ENCODE peak calls at places on chromosomes 1 and 21, in four cellular contexts. B is adrenal gland, F is suprapubic skin, I is stomach. J is an unnamed sample.
A peak's percentile ranks its signal among the peaks of the same experiment; 100 is the strongest.

GRCh38 chr1:210739627-210740026 is 394.3 kb downstream of the KCNH1 start:
- DNase-seq in B (no peak), F (no peak), I (no peak), J (no peak)

GRCh38 chr1:53616511-53616910 is 122.5 kb downstream of the GLIS1 start:
- DNase-seq in B (no peak), F (peak; percentile 49), I (peak; percentile 9), J (peak; percentile 18)

GRCh38 chr21:26818911-26819310 is 26.3 kb downstream of the ADAMTS1 start:
- DNase-seq in B (no peak), F (no peak), I (no peak), J (no peak)

GRCh38 chr1:64675718-64676345 is 69.0 kb upstream of the RAVER2 start:
- DNase-seq in B (no peak), F (no peak), I (no peak), J (no peak)

GRCh38 chr1:56441586-56441985 is 137.8 kb downstream of the PLPP3 start:
- DNase-seq in B (no peak), F (no peak), I (no peak), J (no peak)

GRCh38 chr21:35226960-35227741 is 178.0 kb upstream of the RUNX1 start:
- DNase-seq in B (no peak), F (no peak), I (no peak), J (no peak)

GRCh38 chr1:87501738-87502137 is 173.1 kb downstream of the LMO4 start:
- DNase-seq in B (no peak), F (no peak), I (no peak), J (no peak)

GRCh38 chr1:16716691-16717173 is 23.6 kb upstream of the RNU1-4 start:
- DNase-seq in B (no peak), F (peak; percentile 63), I (peak; percentile 25), J (peak; percentile 47)

GRCh38 chr1:212752256-212752933 is 39.2 kb downstream of the NSL1 start:
- DNase-seq in B (no peak), F (no peak), I (no peak), J (no peak)

GRCh38 chr1:51736702-51737101 is 119.8 kb downstream of the OSBPL9 start:
- DNase-seq in B (no peak), F (no peak), I (no peak), J (no peak)

GRCh38 chr21:39326607-39327307 is 13.3 kb upstream of the BRWD1 start:
- DNase-seq in B (no peak), F (no peak), I (no peak), J (no peak)

DNA sequence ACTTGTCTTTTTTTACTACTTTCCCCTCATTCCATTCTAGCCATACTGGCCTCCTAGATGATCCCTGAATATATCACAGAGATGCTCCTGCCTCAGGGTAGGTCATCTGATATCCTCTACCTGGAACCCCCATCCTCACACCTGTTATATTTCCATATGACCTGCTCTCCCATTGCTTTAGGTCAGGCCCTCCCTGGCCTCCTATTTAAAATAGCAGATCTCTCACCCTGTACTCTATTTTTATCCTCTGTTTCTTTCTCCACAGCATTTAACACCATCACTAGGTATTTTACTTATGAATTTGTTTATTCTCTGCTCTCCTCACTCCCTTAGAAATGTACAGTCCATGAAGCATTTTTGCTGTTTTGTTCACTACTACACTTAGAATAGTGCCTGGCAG is 13.6 kb downstream of the PIK3R3 start:
- DNase-seq in B (no peak), F (no peak), I (no peak), J (no peak)
- TF ChIP-seq POLR2A in B (no peak), F (no peak), I (no peak), J (no peak)

GRCh38 chr1:77958391-77958790 is 20.5 kb downstream of the FUBP1 start:
- DNase-seq in B (no peak), F (no peak), I (no peak), J (no peak)
- TF ChIP-seq POLR2A in B (no peak), F (no peak), I (no peak), J (no peak)

GRCh38 chr1:48776400-48777218 is at the start of gene BEND5:
- DNase-seq in B (peak; percentile 71), F (peak; percentile 69), I (peak; percentile 48), J (no peak)
- TF ChIP-seq POLR2A in B (no peak), F (no peak), I (no peak), J (no peak)

DNA sequence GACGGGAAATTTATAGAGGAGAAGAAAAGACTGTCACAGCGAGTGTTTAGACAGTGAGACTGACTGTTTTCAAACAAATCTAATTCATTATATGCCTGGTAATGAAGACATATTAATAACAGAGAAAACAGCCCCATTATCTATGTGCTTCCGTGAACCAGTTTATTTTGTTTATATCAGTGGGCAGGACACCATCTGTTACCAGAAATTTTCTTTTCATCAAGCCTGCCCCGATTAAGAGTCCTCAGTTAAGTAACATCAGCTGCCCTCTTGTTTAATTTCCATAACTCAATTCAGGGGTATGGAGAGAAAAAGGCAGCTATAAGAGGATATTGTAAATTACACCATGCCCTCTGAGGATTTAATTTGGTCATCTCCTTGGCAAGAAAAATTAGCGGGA is 94.1 kb downstream of the TMEM200B start:
- DNase-seq in B (no peak), F (no peak), I (no peak), J (no peak)
- TF ChIP-seq POLR2A in B (no peak), F (no peak), I (no peak), J (no peak)

GRCh38 chr1:43549921-43550597 is 19.4 kb downstream of the PTPRF start:
- DNase-seq in B (no peak), F (peak; percentile 84), I (peak; percentile 95), J (peak; percentile 87)
- TF ChIP-seq POLR2A in B (no peak), F (no peak), I (no peak), J (peak; percentile 45)

DNA sequence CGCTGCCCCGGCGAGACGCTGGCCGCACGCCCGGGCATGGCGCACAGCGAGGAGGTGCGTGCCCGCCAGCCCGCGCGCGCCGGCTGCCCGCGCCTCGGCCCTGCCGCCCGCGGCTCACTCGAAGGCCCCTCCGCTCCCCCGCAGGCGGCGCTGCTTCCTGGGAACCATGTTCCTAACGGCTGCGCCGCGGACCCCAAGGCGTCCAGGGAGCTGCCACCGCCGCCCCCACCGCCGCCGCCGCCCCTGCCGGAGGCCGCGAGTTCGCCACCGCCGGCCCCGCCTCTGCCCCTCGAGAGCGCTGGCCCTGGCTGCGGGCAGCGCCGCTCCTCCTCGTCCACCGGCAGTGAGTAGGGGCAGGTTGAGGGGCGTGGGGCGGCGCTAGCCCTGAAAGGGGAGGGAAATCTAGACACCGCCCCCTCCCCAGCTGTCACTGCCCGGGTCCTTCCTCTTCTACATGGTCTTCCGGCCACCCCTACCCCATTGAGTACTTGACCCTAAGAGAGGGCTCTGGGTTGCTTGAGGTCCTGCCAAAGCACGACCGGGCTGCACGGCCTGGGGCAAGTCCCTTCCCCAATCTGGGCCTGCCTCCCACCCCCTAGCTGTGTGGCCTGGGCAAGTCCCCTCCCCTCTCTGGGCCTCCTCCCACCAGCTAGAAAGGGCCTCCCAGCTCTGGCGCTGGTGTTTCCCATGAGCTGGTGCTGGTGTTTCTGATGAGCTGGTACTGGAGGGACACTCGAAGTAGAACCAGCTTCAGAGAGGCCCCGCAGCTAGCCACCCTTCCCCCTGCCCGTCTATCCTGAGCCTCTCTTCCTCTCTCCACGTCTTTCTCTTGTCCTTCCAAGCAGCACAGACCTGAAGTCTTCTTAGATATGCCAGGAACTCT is 17.0 kb downstream of the TNFRSF25 start:
- DNase-seq in B (peak; percentile 39), F (no peak), I (peak; percentile 50), J (peak; percentile 81)
- TF ChIP-seq POLR2A in B (no peak), F (no peak), I (no peak), J (peak; percentile 41)